ENCODE peak calls at places on chromosomes 7 and 10, in six cellular contexts. R, P, S, N, O and U are unnamed samples.

GRCh38 chr10:74177140-74177677 is 26.2 kb downstream of the ADK start:
- DNase-seq in P (peak; percentile 68), R (no peak), N (peak; percentile 82), O (peak; percentile 49), S (no peak), U (no peak)

GRCh38 chr10:124768791-124769190 is 22.9 kb downstream of the EEF1AKMT2 start:
- DNase-seq in S (no peak), O (no peak), P (no peak), R (no peak), N (no peak), U (no peak)

GRCh38 chr7:68291710-68292109 is 1295.1 kb downstream of the TYW1 start:
- DNase-seq in P (no peak), S (no peak), O (no peak), N (no peak), R (no peak), U (no peak)

GRCh38 chr7:108598153-108598552 is 28.5 kb downstream of the DNAJB9 start:
- DNase-seq in P (no peak), O (no peak), R (no peak), S (no peak), N (no peak), U (no peak)

GRCh38 chr7:1210321-1210978 is 22.2 kb upstream of the UNCX start:
- DNase-seq in O (no peak), P (no peak), N (no peak), R (no peak), S (no peak), U (no peak)

GRCh38 chr10:93464826-93465388 is 17.2 kb downstream of the MYOF start:
- DNase-seq in O (no peak), P (no peak), N (no peak), R (no peak), S (peak; percentile 72), U (no peak)

GRCh38 chr7:21352540-21353387 is 75.1 kb upstream of the SP4 start:
- DNase-seq in O (no peak), R (no peak), P (no peak), N (no peak), S (peak; percentile 98), U (no peak)

GRCh38 chr7:156944876-156945275 is 4.6 kb upstream of the NOM1 start:
- DNase-seq in P (no peak), S (no peak), N (peak; percentile 43), O (no peak), R (no peak), U (no peak)

GRCh38 chr10:131997366-131998049 is 15.8 kb upstream of the BNIP3 start:
- DNase-seq in N (peak; percentile 90), O (no peak), S (no peak), R (peak; percentile 96), P (no peak), U (peak; percentile 63)

GRCh38 chr10:21464134-21464533 is 61.3 kb downstream of the SKIDA1 start:
- DNase-seq in N (no peak), P (peak; percentile 9), S (no peak), R (peak; percentile 17), O (no peak), U (no peak)